ENCODE peak calls at places on chromosomes 4 and X, in four cellular contexts. U is PC-9, D is AG08396, Z is right cardiac atrium. E is an unnamed sample.

GRCh38 chr4:187073820-187074219 is 350.2 kb upstream of the FAT1 start:
- DNase-seq in U (no peak), D (no peak), Z (no peak), E (no peak)

GRCh38 chrX:131746491-131746968 is 202.7 kb downstream of the OR13H1 start:
- DNase-seq in U (peak; percentile 67), D (peak; percentile 43), Z (peak; percentile 86), E (no peak)

GRCh38 chrX:136496768-136497555 is 430 bp upstream of the HTATSF1 start:
- DNase-seq in U (peak; percentile 87), D (peak; percentile 81), Z (peak; percentile 86), E (peak; percentile 18)

GRCh38 chrX:17591741-17592110 is 145.6 kb upstream of the SCML1 start:
- DNase-seq in U (no peak), D (peak; percentile 42), Z (no peak), E (no peak)

GRCh38 chr4:140980426-140981200 is 152.7 kb downstream of the RNF150 start:
- DNase-seq in U (no peak), D (no peak), Z (no peak), E (no peak)

GRCh38 chr4:183823394-183823793 is 81.7 kb upstream of the STOX2 start:
- DNase-seq in U (peak; percentile 58), D (peak; percentile 43), Z (peak; percentile 62), E (peak; percentile 20)

GRCh38 chrX:11437642-11438379 is 144.6 kb downstream of the AMELX start:
- DNase-seq in U (no peak), D (peak; percentile 21), Z (peak; percentile 40), E (no peak)

GRCh38 chrX:45715787-45716186 is 515.1 kb upstream of the DIPK2B start:
- DNase-seq in U (no peak), D (no peak), Z (no peak), E (no peak)

GRCh38 chr4:74969507-74970474 is 36.9 kb downstream of the PARM1 start:
- DNase-seq in U (no peak), D (no peak), Z (peak; percentile 31), E (no peak)

GRCh38 chr4:6421397-6421796 is 51.0 kb downstream of the PPP2R2C start:
- DNase-seq in U (no peak), D (no peak), Z (no peak), E (no peak)

GRCh38 chr4:338759-339097 is 1.1 kb downstream of the ZNF141 start:
- DNase-seq in U (no peak), D (no peak), Z (peak; percentile 13), E (no peak)

GRCh38 chrX:11193035-11193469 is 81.9 kb downstream of the HCCS start:
- DNase-seq in U (no peak), D (no peak), Z (no peak), E (no peak)

GRCh38 chr4:150262611-150263010 is 184.4 kb downstream of the DCLK2 start:
- DNase-seq in U (no peak), D (no peak), Z (no peak), E (no peak)

GRCh38 chrX:86047174-86047991 is at the start of gene CHM:
- DNase-seq in U (peak; percentile 45), D (peak; percentile 82), Z (peak; percentile 32), E (peak; percentile 8)

GRCh38 chrX:154967603-154968002 is 54.9 kb downstream of the F8 start:
- DNase-seq in U (no peak), D (no peak), Z (no peak), E (no peak)

GRCh38 chrX:110310896-110311295 is 7.0 kb downstream of the AMMECR1 start:
- DNase-seq in U (no peak), D (no peak), Z (no peak), E (no peak)

GRCh38 chrX:47200385-47201150 is 6.9 kb downstream of the UBA1 start:
- DNase-seq in U (peak; percentile 11), D (peak; percentile 58), Z (peak; percentile 60), E (no peak)

GRCh38 chr4:159358226-159358625 is 255.3 kb downstream of the RAPGEF2 start:
- DNase-seq in U (no peak), D (peak; percentile 69), Z (no peak), E (no peak)

GRCh38 chrX:103464071-103464773 is 55.1 kb downstream of the RAB40A start:
- DNase-seq in U (no peak), D (peak; percentile 32), Z (peak; percentile 16), E (no peak)

GRCh38 chrX:103774070-103774642 is 2.5 kb upstream of the PLP1 start:
- DNase-seq in U (no peak), D (peak; percentile 32), Z (no peak), E (no peak)

GRCh38 chr4:183611210-183611830 is 47.7 kb downstream of the RWDD4 start:
- DNase-seq in U (no peak), D (no peak), Z (no peak), E (no peak)

GRCh38 chr4:153025402-153025801 is 89.3 kb downstream of the FHDC1 start:
- DNase-seq in U (no peak), D (no peak), Z (no peak), E (no peak)

GRCh38 chr4:153154010-153154975 is 50.0 kb upstream of the TRIM2 start:
- DNase-seq in U (peak; percentile 26), D (peak; percentile 43), Z (no peak), E (no peak)

GRCh38 chr4:25312496-25313193 is at the start of gene ZCCHC4:
- DNase-seq in U (peak; percentile 89), D (peak; percentile 90), Z (peak; percentile 90), E (peak; percentile 50)

GRCh38 chr4:77773101-77773500 is 46.1 kb downstream of the CNOT6L start:
- DNase-seq in U (no peak), D (peak; percentile 5), Z (no peak), E (no peak)

GRCh38 chr4:183670251-183670650 is 11.2 kb downstream of the TRAPPC11 start:
- DNase-seq in U (no peak), D (no peak), Z (no peak), E (no peak)

GRCh38 chr4:97987019-97987648 is 156.1 kb downstream of the STPG2 start:
- DNase-seq in U (no peak), D (no peak), Z (no peak), E (no peak)

E was measured in epithelial cell of prostate.